ENCODE peak calls at places on chromosomes 12 and 14, in six cellular contexts. S is K562, E is endothelial cell of umbilical vein, K is IMR-90, C is AG04450, W is psoas muscle. L is an unnamed sample.

GRCh38 chr12:119817944-119818343 is 59.2 kb downstream of the CIT start:
- DNase-seq in S (no peak), E (no peak), K (no peak), C (no peak), W (no peak), L (no peak)

GRCh38 chr12:92398565-92399309 is 253.1 kb upstream of the BTG1 start:
- DNase-seq in S (no peak), E (no peak), K (no peak), C (no peak), W (no peak), L (no peak)

GRCh38 chr12:50926415-50926814 is 25.9 kb upstream of the HIGD1C start:
- DNase-seq in S (no peak), E (peak), K (no peak), C (no peak), W (no peak), L (no peak)

GRCh38 chr14:65167072-65167645 is 64.8 kb upstream of the MAX start:
- DNase-seq in S (no peak), E (no peak), K (no peak), C (no peak), W (no peak), L (no peak)

GRCh38 chr14:104442611-104443390 is 136.8 kb upstream of the C14orf180 start:
- DNase-seq in S (no peak), E (no peak), K (no peak), C (no peak), W (no peak), L (no peak)

GRCh38 chr12:7872565-7873304 is at the start of gene SLC2A14:
- DNase-seq in S (no peak), E (no peak), K (no peak), C (no peak), W (no peak), L (no peak)

GRCh38 chr14:98835825-98836100 is 436.2 kb downstream of the BCL11B start:
- DNase-seq in S (no peak), E (no peak), K (no peak), C (no peak), W (no peak), L (no peak)

GRCh38 chr14:31580234-31580633 is 19.0 kb downstream of the NUBPL start:
- DNase-seq in S (no peak), E (no peak), K (no peak), C (no peak), W (no peak), L (no peak)

GRCh38 chr12:6193853-6194815 is 6.1 kb upstream of the CD9 start:
- DNase-seq in S (no peak), E (no peak), K (peak), C (no peak), W (no peak), L (no peak)

GRCh38 chr12:2588345-2588744 is 206.4 kb upstream of the FKBP4 start:
- DNase-seq in S (no peak), E (no peak), K (no peak), C (no peak), W (no peak), L (no peak)

GRCh38 chr14:54138354-54139038 is 181.9 kb upstream of the BMP4 start:
- DNase-seq in S (no peak), E (no peak), K (no peak), C (no peak), W (no peak), L (peak)

GRCh38 chr14:74620497-74620921 is 8.5 kb upstream of the LTBP2 start:
- DNase-seq in S (peak), E (peak), K (peak), C (peak), W (no peak), L (peak)

GRCh38 chr12:113071427-113072112 is 15.0 kb downstream of the DTX1 start:
- DNase-seq in S (no peak), E (no peak), K (no peak), C (no peak), W (no peak), L (no peak)

GRCh38 chr12:69765515-69765914 is 26.9 kb downstream of the RAB3IP start:
- DNase-seq in S (no peak), E (no peak), K (no peak), C (no peak), W (no peak), L (no peak)

GRCh38 chr12:131987552-131987951 is 37.8 kb downstream of the EP400 start:
- DNase-seq in S (no peak), E (no peak), K (no peak), C (no peak), W (no peak), L (no peak)

GRCh38 chr12:6084261-6084968 is 40.1 kb downstream of the VWF start:
- DNase-seq in S (no peak), E (peak), K (peak), C (no peak), W (peak), L (peak)

GRCh38 chr14:60648934-60649814 is at the start of gene SIX1:
- DNase-seq in S (peak), E (peak), K (peak), C (peak), W (peak), L (no peak)

GRCh38 chr12:109952160-109952858 is 43.9 kb downstream of the GIT2 start:
- DNase-seq in S (no peak), E (no peak), K (no peak), C (no peak), W (no peak), L (no peak)

GRCh38 chr12:114335607-114336006 is 70.3 kb downstream of the TBX5 start:
- DNase-seq in S (no peak), E (no peak), K (no peak), C (no peak), W (no peak), L (no peak)

GRCh38 chr12:131448254-131448795 is 262.6 kb upstream of the SFSWAP start:
- DNase-seq in S (no peak), E (no peak), K (no peak), C (no peak), W (no peak), L (no peak)

GRCh38 chr12:6914246-6914947 is at the start of gene ENO2:
- DNase-seq in S (peak), E (peak), K (peak), C (no peak), W (peak), L (no peak)

GRCh38 chr12:92764820-92765219 is 62.0 kb downstream of the PLEKHG7 start:
- DNase-seq in S (no peak), E (no peak), K (peak), C (no peak), W (no peak), L (no peak)

GRCh38 chr12:103779410-103780092 is 61.5 kb downstream of the NT5DC3 start:
- DNase-seq in S (no peak), E (no peak), K (peak), C (no peak), W (no peak), L (no peak)

GRCh38 chr14:44945264-44945663 is 16.5 kb downstream of the KLHL28 start:
- DNase-seq in S (no peak), E (no peak), K (peak), C (peak), W (no peak), L (peak)

GRCh38 chr14:35534130-35534883 is at the start of gene INSM2:
- DNase-seq in S (no peak), E (no peak), K (peak), C (no peak), W (no peak), L (no peak)

GRCh38 chr14:97319691-97320090 is 522.5 kb downstream of the VRK1 start:
- DNase-seq in S (no peak), E (no peak), K (no peak), C (no peak), W (no peak), L (no peak)

GRCh38 chr12:14993537-14994266 is 20.9 kb downstream of the PDE6H start:
- DNase-seq in S (no peak), E (no peak), K (peak), C (no peak), W (no peak), L (no peak)

DNA sequence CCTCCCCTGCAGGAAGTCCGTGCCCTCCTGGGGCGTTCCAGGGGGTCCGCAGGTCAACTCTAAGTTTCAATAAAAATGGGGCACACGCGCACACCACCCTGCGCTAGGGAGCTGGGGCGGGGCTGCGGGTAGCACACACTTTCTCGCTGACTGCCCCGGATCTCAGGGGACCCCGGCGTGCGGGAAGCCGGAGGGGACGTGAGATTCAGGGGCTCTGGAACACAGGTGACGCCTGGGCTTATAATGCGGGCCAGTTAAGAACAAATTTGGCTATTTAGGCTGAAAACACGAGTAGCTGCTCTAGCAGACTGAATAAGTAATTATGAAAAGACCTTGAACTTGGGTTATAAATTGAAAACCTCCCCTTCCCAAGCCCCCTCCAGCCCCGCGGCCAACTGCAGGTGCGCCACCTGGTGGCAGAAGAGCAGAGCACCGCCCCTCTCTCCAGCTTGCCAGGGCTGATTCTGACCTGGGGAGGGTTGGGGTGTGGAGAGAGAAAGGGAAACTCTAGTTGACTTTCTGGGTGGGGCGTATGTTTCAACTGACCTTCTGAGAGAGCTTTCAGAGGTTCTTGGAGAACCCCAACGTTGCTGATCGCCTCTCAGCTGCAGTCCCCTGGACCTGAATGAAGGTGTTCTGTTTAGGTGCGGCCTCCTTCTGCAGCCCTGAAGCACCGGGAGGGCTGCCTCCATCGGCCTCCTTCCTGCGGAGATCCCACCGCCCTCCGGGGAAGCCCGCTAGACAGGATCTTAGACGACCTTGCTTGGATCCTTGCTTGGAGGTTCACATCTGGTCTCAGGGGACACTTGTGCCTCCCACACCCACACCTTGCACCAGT is 118.4 kb upstream of the EVL start:
- DNase-seq in S (peak), E (peak), K (no peak), C (no peak), W (no peak), L (no peak)
- TF ChIP-seq CTCF in S (peak), E (peak), K (peak), C (peak), W (peak), L (peak)

DNA sequence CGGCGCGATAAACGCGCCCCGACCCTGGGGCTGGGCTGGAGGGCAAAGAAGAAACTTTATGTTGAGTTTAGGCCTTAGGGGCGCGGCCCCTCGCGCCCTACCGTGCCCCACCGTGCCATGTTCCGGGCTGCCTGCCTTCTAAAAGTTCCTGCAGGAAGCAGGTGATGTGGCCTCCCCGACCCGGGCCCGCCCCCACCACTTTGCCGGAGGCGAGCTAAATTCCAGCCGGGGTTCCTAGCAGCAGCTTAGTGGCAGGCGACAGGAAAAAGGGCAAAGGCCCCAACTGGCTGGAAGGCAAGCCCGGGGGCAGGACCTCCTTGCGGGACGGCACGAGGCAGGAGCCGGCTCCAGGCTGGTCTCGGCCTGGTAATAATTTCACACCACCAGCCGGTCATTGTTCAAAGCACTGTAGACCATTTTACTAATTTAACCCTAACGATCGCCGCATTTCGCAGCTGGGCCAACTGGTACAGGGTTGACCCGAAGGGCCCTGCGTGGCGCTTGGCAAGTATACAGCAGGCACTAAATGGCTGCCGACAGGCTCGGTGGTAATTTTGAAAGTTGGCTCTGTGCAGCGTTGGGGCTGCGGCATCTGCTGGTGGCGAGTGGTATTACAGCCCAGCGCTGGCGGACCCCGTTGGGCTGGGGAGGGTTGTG is 895 bp upstream of the CCDC88C start:
- DNase-seq in S (peak), E (peak), K (peak), C (no peak), W (peak), L (peak)
- H3K4me3 ChIP-seq in S (peak), E (no peak), K (peak), C (peak), W (peak), L (peak)

DNA sequence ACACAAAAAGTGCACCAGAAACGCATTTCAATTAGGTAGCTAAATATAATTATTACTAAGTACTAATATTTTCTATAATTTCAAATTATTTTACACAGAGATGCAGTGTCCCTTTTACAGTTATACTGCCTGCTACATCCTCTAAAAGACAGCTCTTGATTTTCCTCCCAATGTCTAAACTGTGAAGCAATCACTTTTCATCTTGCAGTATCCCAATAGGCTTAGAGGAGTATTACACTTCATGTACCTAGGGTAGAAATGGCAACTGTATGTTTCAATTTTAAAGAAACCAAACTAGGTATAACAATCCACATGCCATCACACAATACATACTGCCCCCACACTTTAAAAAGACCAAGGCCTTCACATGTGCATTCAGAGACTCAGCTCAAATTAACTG is 7.3 kb downstream of the RSRC2 start:
- DNase-seq in S (no peak), E (no peak), K (no peak), C (no peak), W (no peak), L (no peak)
- TF ChIP-seq CTCF in S (no peak), E (no peak), K (no peak), C (no peak), W (no peak), L (no peak)

GRCh38 chr12:46831335-46832083 is 5.7 kb upstream of the SLC38A4 start:
- DNase-seq in S (no peak), E (no peak), K (no peak), C (no peak), W (peak), L (no peak)

GRCh38 chr12:46832084-46832704 is 6.4 kb upstream of the SLC38A4 start:
- DNase-seq in S (no peak), E (no peak), K (no peak), C (no peak), W (no peak), L (no peak)

GRCh38 chr12:46835785-46836184 is 10.0 kb upstream of the SLC38A4 start:
- DNase-seq in S (no peak), E (no peak), K (no peak), C (no peak), W (no peak), L (no peak)

GRCh38 chr12:46825526-46826414 is at the start of gene SLC38A4:
- DNase-seq in S (no peak), E (peak), K (peak), C (no peak), W (peak), L (peak)

DNA sequence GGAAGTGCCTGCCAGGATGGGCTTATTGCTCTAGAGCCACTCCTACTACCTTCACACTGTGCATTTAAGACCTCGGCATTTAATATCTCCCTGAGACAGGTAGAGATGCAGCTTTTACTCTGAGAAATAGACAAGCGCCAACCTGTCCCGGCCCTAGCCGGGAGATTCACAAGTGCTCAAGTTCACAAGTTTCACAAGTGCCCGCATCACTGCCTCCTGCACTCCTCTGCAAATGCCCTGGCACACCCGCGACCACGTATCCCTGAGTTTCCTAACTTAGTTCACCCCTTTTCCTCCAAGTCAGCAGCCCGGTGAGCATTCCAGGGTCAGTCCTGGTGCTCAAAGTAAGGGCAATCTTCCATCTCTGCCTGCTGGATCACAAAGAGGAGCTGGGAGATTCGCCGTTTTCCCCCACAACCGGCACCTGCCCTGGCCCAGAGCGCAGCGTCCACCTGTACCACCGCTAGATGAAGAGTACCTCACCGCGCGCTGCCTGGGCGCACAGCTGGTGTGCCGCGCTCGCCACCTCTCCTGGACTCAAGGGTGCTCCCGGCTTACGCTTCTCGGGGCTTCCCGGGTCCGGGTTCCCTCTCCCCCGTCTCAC is 5.0 kb upstream of the SLC38A4 start:
- DNase-seq in S (no peak), E (no peak), K (no peak), C (no peak), W (no peak), L (no peak)
- H3K4me3 ChIP-seq in S (no peak), E (peak), K (peak), C (peak), W (peak), L (peak)

GRCh38 chr12:40921563-40922163 is 229.4 kb downstream of the CNTN1 start:
- DNase-seq in S (peak), E (peak), K (peak), C (no peak), W (no peak), L (peak)
- TF ChIP-seq CTCF in S (peak), E (peak), K (peak), C (peak), W (peak), L (peak)

GRCh38 chr12:12890815-12891645 is at the start of gene GPRC5A:
- DNase-seq in S (peak), E (peak), K (peak), C (peak), W (peak), L (peak)

GRCh38 chr12:12891646-12892355 is 439 bp downstream of the GPRC5A start:
- DNase-seq in S (no peak), E (no peak), K (no peak), C (no peak), W (no peak), L (no peak)

GRCh38 chr12:12896261-12896660 is 4.9 kb downstream of the GPRC5A start:
- DNase-seq in S (no peak), E (no peak), K (peak), C (no peak), W (no peak), L (no peak)

GRCh38 chr12:12892670-12893290 is 1.4 kb downstream of the GPRC5A start:
- DNase-seq in S (no peak), E (no peak), K (no peak), C (no peak), W (no peak), L (no peak)

DNA sequence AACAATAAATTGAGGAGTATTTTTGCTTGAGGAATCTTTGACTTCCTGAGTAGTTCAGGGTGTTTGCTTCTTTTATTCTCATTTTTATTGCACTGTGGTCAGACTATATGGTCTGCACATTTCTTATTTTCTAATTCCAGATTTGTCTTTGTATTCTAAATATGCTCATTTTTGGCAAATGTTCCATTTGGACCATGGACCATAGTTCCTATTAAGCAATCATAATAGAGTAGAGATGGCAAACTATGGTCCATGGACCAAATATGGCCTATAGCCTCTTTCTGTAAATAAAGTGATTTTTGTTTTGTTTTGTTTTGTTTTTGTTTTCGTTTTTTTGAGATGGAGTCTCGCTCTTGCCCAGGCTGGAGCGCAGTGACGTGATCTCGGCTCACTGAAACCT is 2.1 kb downstream of the GPRC5A start:
- DNase-seq in S (no peak), E (no peak), K (no peak), C (no peak), W (no peak), L (no peak)
- H3K4me3 ChIP-seq in S (no peak), E (no peak), K (peak), C (peak), W (no peak), L (peak)